ENCODE peak calls at places on chromosomes 13 and 19, in seven cellular contexts. Y, S, R, D, J, O and B are unnamed samples.

GRCh38 chr13:98822238-98822606 is 69.8 kb upstream of the SLC15A1 start:
- DNase-seq in Y (no peak), S (no peak), R (no peak), D (peak; percentile 31), J (no peak), O (no peak), B (peak; percentile 74)

GRCh38 chr13:18998389-18998788 is 183.2 kb downstream of the TUBA3C start:
- DNase-seq in Y (no peak), S (no peak), R (no peak), D (no peak), J (no peak), O (no peak), B (no peak)

GRCh38 chr13:24228852-24229458 is 68.4 kb downstream of the SPATA13 start:
- DNase-seq in Y (no peak), S (no peak), R (peak; percentile 74), D (peak; percentile 72), J (no peak), O (no peak), B (peak; percentile 72)

GRCh38 chr19:1264801-1265610 is 4.1 kb upstream of the CIRBP start:
- DNase-seq in Y (peak; percentile 87), S (peak; percentile 65), R (peak; percentile 92), D (peak; percentile 86), J (peak; percentile 93), O (peak; percentile 78), B (peak; percentile 84)

GRCh38 chr19:4597975-4598671 is 38.6 kb upstream of the SEMA6B start:
- DNase-seq in Y (no peak), S (no peak), R (peak; percentile 53), D (peak; percentile 70), J (peak; percentile 71), O (no peak), B (peak; percentile 82)

GRCh38 chr19:20039203-20039723 is at the start of gene ZNF682:
- DNase-seq in Y (peak; percentile 94), S (peak; percentile 96), R (peak; percentile 98), D (no peak), J (peak; percentile 98), O (peak; percentile 98), B (peak; percentile 95)

GRCh38 chr13:30870049-30870884 is 35.8 kb upstream of the MEDAG start:
- DNase-seq in Y (peak; percentile 90), S (no peak), R (peak; percentile 61), D (peak; percentile 38), J (peak; percentile 90), O (no peak), B (peak; percentile 77)

GRCh38 chr13:113783482-113783881 is 24.5 kb downstream of the TMEM255B start:
- DNase-seq in Y (no peak), S (no peak), R (peak; percentile 15), D (no peak), J (no peak), O (no peak), B (no peak)

GRCh38 chr13:60226507-60226906 is 62.8 kb upstream of the DIAPH3 start:
- DNase-seq in Y (no peak), S (no peak), R (no peak), D (peak; percentile 28), J (no peak), O (no peak), B (no peak)

GRCh38 chr19:10288662-10289166 is 1.0 kb upstream of the ICAM5 start:
- DNase-seq in Y (no peak), S (no peak), R (peak; percentile 69), D (peak; percentile 75), J (no peak), O (no peak), B (no peak)

GRCh38 chr13:114268344-114269280 is 12.8 kb upstream of the UPF3A start:
- DNase-seq in Y (no peak), S (no peak), R (no peak), D (no peak), J (no peak), O (no peak), B (no peak)

GRCh38 chr19:55640577-55641375 is at the start of gene ZNF580:
- DNase-seq in Y (peak; percentile 86), S (peak; percentile 61), R (peak; percentile 76), D (peak; percentile 77), J (peak; percentile 94), O (peak; percentile 64), B (peak; percentile 66)

GRCh38 chr19:46904114-46905060 is 43.6 kb downstream of the ARHGAP35 start:
- DNase-seq in Y (peak; percentile 69), S (no peak), R (no peak), D (no peak), J (peak; percentile 87), O (no peak), B (peak; percentile 61)
- H3K4me1 ChIP-seq in Y (peaks cover 54% of the 10 kb centered on the region), S (peaks cover 19% of the 10 kb centered on the region), R (no peaks in the 10 kb centered on the region), D (peaks cover 62% of the 10 kb centered on the region), J (peaks cover 45% of the 10 kb centered on the region), O (peaks cover 26% of the 10 kb centered on the region), B (peaks cover 42% of the 10 kb centered on the region)

GRCh38 chr13:109158383-109158782 is 529.0 kb downstream of the MYO16 start:
- DNase-seq in Y (no peak), S (no peak), R (no peak), D (no peak), J (no peak), O (no peak), B (no peak)
- H3K4me1 ChIP-seq in Y (peaks cover 10% of the 10 kb centered on the region), S (no peaks in the 10 kb centered on the region), R (no peaks in the 10 kb centered on the region), D (peaks cover 76% of the 10 kb centered on the region), J (no peaks in the 10 kb centered on the region), O (no peaks in the 10 kb centered on the region), B (no peaks in the 10 kb centered on the region)

GRCh38 chr19:35161434-35161743 is 6.9 kb downstream of the FXYD5 start:
- DNase-seq in Y (no peak), S (no peak), R (no peak), D (no peak), J (no peak), O (no peak), B (no peak)
- H3K4me1 ChIP-seq in Y (no peaks in the 10 kb centered on the region), S (no peaks in the 10 kb centered on the region), R (peaks cover 2% of the 10 kb centered on the region), D (no peaks in the 10 kb centered on the region), J (no peaks in the 10 kb centered on the region), O (no peaks in the 10 kb centered on the region), B (no peaks in the 10 kb centered on the region)

DNA sequence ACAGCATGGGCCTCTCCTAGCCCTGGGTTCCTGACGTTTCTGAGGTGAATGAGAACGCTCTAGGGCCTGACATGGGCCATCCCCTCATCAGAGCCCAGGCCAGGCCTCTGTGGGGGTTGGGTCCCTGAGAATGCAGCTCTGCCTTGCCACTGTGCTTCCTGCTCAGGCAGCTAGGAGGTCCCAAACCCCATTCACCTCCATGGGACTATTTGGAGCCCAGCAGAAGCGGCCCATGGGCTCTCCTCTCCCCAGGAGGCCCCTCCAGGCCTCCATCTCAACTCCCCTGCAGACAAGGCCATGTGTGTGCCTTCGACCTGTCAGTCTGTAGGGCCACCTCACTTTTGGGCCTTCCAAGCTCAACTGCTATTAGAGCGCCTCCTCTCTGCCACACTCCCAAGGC is 36.9 kb downstream of the ELL start:
- DNase-seq in Y (no peak), S (no peak), R (no peak), D (no peak), J (no peak), O (no peak), B (no peak)
- H3K4me1 ChIP-seq in Y (peaks cover 95% of the 10 kb centered on the region), S (peaks cover 28% of the 10 kb centered on the region), R (peaks cover 13% of the 10 kb centered on the region), D (peaks cover 37% of the 10 kb centered on the region), J (peaks cover 70% of the 10 kb centered on the region), O (peaks cover 55% of the 10 kb centered on the region), B (peaks cover 87% of the 10 kb centered on the region)

GRCh38 chr13:29587645-29588044 is 7.8 kb downstream of the SLC7A1 start:
- DNase-seq in Y (no peak), S (no peak), R (no peak), D (no peak), J (peak; percentile 81), O (no peak), B (no peak)

GRCh38 chr13:29581666-29582065 is 13.8 kb downstream of the SLC7A1 start:
- DNase-seq in Y (no peak), S (no peak), R (no peak), D (no peak), J (no peak), O (no peak), B (no peak)

GRCh38 chr13:29579094-29579493 is 16.4 kb downstream of the SLC7A1 start:
- DNase-seq in Y (no peak), S (no peak), R (no peak), D (no peak), J (no peak), O (no peak), B (no peak)

GRCh38 chr13:29582171-29582570 is 13.3 kb downstream of the SLC7A1 start:
- DNase-seq in Y (no peak), S (no peak), R (peak; percentile 76), D (no peak), J (no peak), O (no peak), B (peak; percentile 18)

GRCh38 chr13:29583073-29583785 is 12.3 kb downstream of the SLC7A1 start:
- DNase-seq in Y (no peak), S (no peak), R (no peak), D (peak; percentile 4), J (no peak), O (no peak), B (no peak)
- H3K4me1 ChIP-seq in Y (no peaks in the 10 kb centered on the region), S (peaks cover 5% of the 10 kb centered on the region), R (no peaks in the 10 kb centered on the region), D (peaks cover 19% of the 10 kb centered on the region), J (no peaks in the 10 kb centered on the region), O (no peaks in the 10 kb centered on the region), B (peaks cover 8% of the 10 kb centered on the region)

DNA sequence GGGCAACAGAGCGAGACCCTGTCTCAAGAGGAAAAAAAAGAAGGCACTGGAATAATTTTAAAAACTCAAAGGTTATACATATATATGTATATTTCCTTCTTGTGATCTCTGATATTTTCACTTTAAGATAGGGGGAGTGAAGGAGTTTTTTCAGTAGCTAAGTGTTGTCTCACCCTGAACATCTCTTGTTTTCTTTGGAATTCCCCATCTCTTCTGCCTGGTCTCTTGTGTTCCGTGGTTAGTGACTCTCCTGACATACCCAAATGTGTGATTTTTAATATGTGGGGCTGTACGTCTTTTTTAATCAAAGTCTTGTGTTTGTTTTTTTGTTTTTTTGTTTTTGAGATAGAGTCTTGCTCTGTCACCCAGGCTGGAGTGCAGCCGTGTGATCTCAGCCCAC is 15.3 kb upstream of the KCTD4 start:
- DNase-seq in Y (no peak), S (no peak), R (no peak), D (no peak), J (no peak), O (no peak), B (no peak)
- H3K4me1 ChIP-seq in Y (peaks cover 30% of the 10 kb centered on the region), S (no peaks in the 10 kb centered on the region), R (no peaks in the 10 kb centered on the region), D (peaks cover 36% of the 10 kb centered on the region), J (no peaks in the 10 kb centered on the region), O (peaks cover 5% of the 10 kb centered on the region), B (peaks cover 22% of the 10 kb centered on the region)

DNA sequence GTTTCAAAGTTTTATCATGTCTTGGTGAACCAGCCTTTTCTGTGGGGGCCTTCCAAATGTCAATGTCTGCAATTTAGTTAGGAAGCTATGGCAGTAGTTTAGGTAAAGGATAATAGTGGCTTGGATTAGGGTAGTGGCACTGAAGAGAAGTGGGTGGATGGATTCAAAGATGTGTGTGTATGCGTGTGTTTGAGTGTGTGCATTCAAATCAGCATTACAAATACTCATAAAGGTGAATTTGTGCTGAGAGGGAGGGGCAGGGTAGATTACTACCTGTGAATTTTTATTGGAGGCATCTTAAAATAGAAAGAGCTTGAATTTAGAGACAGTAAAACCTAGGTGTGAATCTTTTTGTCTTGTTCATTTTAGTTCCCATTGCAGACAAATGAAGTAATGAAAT is 16.9 kb downstream of the NDFIP2 start:
- DNase-seq in Y (no peak), S (no peak), R (no peak), D (no peak), J (no peak), O (no peak), B (no peak)
- H3K4me1 ChIP-seq in Y (peaks cover 25% of the 10 kb centered on the region), S (no peaks in the 10 kb centered on the region), R (no peaks in the 10 kb centered on the region), D (peaks cover 26% of the 10 kb centered on the region), J (peaks cover 6% of the 10 kb centered on the region), O (no peaks in the 10 kb centered on the region), B (peaks cover 2% of the 10 kb centered on the region)